ENCODE peak calls at places on chromosomes 1 and 21, in eight cellular contexts. Y is GM12892, W is vagina, G is prostate gland, C is breast epithelium, V is endothelial cell of umbilical vein, N is esophagus muscularis mucosa, T is K562. F is an unnamed sample.
A peak's percentile ranks its signal among the peaks of the same experiment; 100 is the strongest.

GRCh38 chr1:54151013-54151412 is 1.8 kb downstream of the CDCP2 start:
- DNase-seq in G (no peak), T (no peak), V (no peak), N (no peak), C (no peak), W (no peak), Y (no peak), F (no peak)

GRCh38 chr1:34827341-34827941 is 32.1 kb downstream of the SMIM12 start:
- DNase-seq in C (no peak), G (no peak), V (no peak), T (peak; percentile 4), N (peak; percentile 84), W (no peak), Y (no peak), F (no peak)

GRCh38 chr21:22758478-22758877 is 1760.3 kb downstream of the NCAM2 start:
- DNase-seq in T (no peak), G (no peak), W (no peak), Y (no peak), C (no peak), N (no peak), V (peak; percentile 28), F (no peak)

GRCh38 chr1:98256700-98257099 is 335.9 kb upstream of the DPYD start:
- DNase-seq in G (no peak), Y (no peak), W (no peak), N (no peak), T (no peak), V (no peak), C (no peak), F (no peak)

GRCh38 chr1:54683453-54683852 is 32.2 kb upstream of the TTC4 start:
- DNase-seq in V (no peak), W (no peak), C (no peak), N (no peak), T (no peak), Y (no peak), G (no peak), F (no peak)

GRCh38 chr1:23908453-23909341 is 4.5 kb downstream of the CNR2 start:
- DNase-seq in C (no peak), T (peak; percentile 47), G (no peak), N (no peak), Y (no peak), V (no peak), W (no peak), F (no peak)

GRCh38 chr1:214378492-214378891 is 97.5 kb downstream of the SMYD2 start:
- DNase-seq in G (no peak), Y (no peak), V (no peak), C (no peak), T (no peak), N (no peak), W (no peak), F (no peak)

GRCh38 chr1:226939439-226940028 is 560 bp upstream of the COQ8A start:
- DNase-seq in G (peak; percentile 39), W (no peak), T (peak; percentile 57), C (peak; percentile 41), N (peak; percentile 94), Y (peak; percentile 51), V (no peak), F (peak; percentile 61)

GRCh38 chr1:54774820-54775498 is 10.6 kb upstream of the PARS2 start:
- DNase-seq in W (no peak), G (no peak), Y (no peak), N (no peak), V (peak; percentile 44), T (peak; percentile 91), C (no peak), F (no peak)

GRCh38 chr1:21868941-21869454 is 56.9 kb downstream of the LDLRAD2 start:
- DNase-seq in W (no peak), C (no peak), V (no peak), N (no peak), G (no peak), Y (no peak), T (no peak), F (no peak)

GRCh38 chr1:41583658-41584570 is 99.4 kb upstream of the EDN2 start:
- DNase-seq in T (no peak), W (peak; percentile 76), N (no peak), Y (no peak), G (no peak), C (no peak), V (no peak), F (peak; percentile 23)

GRCh38 chr1:55285849-55286248 is 70.7 kb upstream of the USP24 start:
- DNase-seq in T (no peak), Y (no peak), G (peak; percentile 56), C (no peak), W (peak; percentile 54), N (peak; percentile 77), V (peak; percentile 27), F (no peak)

GRCh38 chr1:2413495-2414296 is 1.3 kb upstream of the PEX10 start:
- DNase-seq in Y (no peak), C (no peak), G (no peak), T (peak; percentile 62), V (no peak), W (no peak), N (no peak), F (no peak)

GRCh38 chr1:185398022-185398421 is 81.0 kb upstream of the IVNS1ABP start:
- DNase-seq in G (no peak), T (no peak), W (no peak), Y (no peak), V (no peak), N (no peak), C (no peak), F (no peak)

GRCh38 chr21:36320421-36321324 is 676 bp downstream of the MORC3 start:
- DNase-seq in C (peak; percentile 51), W (peak; percentile 90), Y (peak; percentile 38), N (peak; percentile 93), G (peak; percentile 66), V (peak; percentile 84), T (no peak), F (peak; percentile 64)

GRCh38 chr1:45009296-45009865 is 1.7 kb downstream of the HECTD3 start:
- DNase-seq in N (peak; percentile 55), W (no peak), T (no peak), Y (no peak), C (peak; percentile 12), G (no peak), V (no peak), F (no peak)

GRCh38 chr1:59193443-59194093 is 103.3 kb upstream of the FGGY start:
- DNase-seq in Y (no peak), N (peak; percentile 24), C (no peak), G (no peak), T (no peak), W (no peak), V (no peak), F (no peak)

GRCh38 chr1:43600033-43601020 is 49.6 kb upstream of the KDM4A start:
- DNase-seq in G (no peak), N (no peak), V (no peak), T (no peak), Y (no peak), W (no peak), C (no peak), F (no peak)

GRCh38 chr1:226309398-226310122 is 596 bp upstream of the LIN9 start:
- DNase-seq in G (no peak), V (no peak), T (no peak), C (no peak), N (no peak), Y (no peak), W (peak; percentile 81), F (no peak)

GRCh38 chr1:12127206-12127810 is 39.5 kb upstream of the TNFRSF1B start:
- DNase-seq in N (no peak), T (no peak), Y (no peak), C (no peak), G (no peak), W (no peak), V (no peak), F (no peak)

GRCh38 chr1:170978371-170978900 is 43.1 kb downstream of the MROH9 start:
- DNase-seq in G (no peak), Y (no peak), T (no peak), W (no peak), N (no peak), V (no peak), C (no peak), F (no peak)
- TF ChIP-seq POLR2AphosphoS5 in G (no peak), Y (no peak), T (no peak), W (no peak), N (no peak), V (no peak), C (no peak), F (no peak)

DNA sequence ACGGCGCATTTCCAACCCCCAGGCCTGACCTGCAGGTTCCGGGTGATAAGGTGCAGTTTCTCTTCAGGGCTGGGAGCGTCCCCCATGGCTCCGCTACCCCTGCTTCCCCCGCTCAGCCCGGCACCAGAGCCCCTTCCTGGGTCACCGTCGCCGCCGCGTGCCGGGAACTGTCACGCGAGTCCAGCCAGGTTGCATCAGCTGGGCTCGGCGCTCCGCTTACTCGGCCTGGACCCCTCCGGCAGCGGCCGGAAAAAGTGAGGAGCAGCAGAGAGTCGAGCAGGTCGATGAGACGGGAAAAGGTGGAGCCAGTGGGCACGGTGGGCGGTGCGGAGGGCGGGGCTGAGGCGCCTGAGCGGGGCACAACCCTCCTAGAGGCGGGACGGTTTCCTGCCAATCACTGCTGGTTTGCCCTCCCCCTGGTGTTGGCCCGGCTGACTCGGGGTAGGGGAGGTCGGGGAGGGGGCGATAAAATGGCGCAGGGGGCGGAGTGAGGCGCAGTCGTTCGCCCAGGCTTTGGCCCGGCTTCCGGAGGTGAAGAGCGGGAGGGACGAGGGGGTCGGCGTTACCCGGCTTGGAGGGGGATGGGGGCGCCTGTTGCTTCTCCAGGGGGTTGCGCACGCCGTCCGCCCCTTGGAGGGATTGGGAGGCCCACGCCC is at the start of the genes S100PBP and YARS1:
- DNase-seq in W (peak; percentile 99), T (peak; percentile 97), Y (peak; percentile 91), C (peak; percentile 99), V (peak; percentile 98), N (peak; percentile 100), G (peak; percentile 99), F (peak; percentile 100)
- TF ChIP-seq POLR2A in W (peak; percentile 59), T (peak; percentile 92), Y (peak; percentile 67), C (peak; percentile 57), V (no peak), N (peak; percentile 91), G (peak; percentile 68), F (no peak)

GRCh38 chr1:248841702-248842395 is 3.8 kb downstream of the ZNF672 start:
- DNase-seq in C (no peak), N (no peak), Y (no peak), G (no peak), V (peak; percentile 42), W (no peak), T (no peak), F (no peak)
- TF ChIP-seq POLR2AphosphoS5 in C (no peak), N (peak; percentile 56), Y (no peak), G (no peak), V (no peak), W (no peak), T (no peak), F (no peak)

GRCh38 chr1:156748670-156749428 is 2.6 kb downstream of the HDGF start:
- DNase-seq in N (no peak), W (peak; percentile 89), V (peak; percentile 58), Y (no peak), C (peak; percentile 48), T (no peak), G (no peak), F (peak; percentile 78)
- TF ChIP-seq POLR2A in N (no peak), W (no peak), V (no peak), Y (peak; percentile 71), C (peak; percentile 40), T (peak; percentile 29), G (peak; percentile 37), F (no peak)

GRCh38 chr1:69246721-69247120 is 321.0 kb upstream of the LRRC7 start:
- DNase-seq in Y (no peak), N (no peak), G (no peak), C (no peak), V (no peak), W (no peak), T (no peak), F (no peak)
- TF ChIP-seq POLR2AphosphoS5 in Y (no peak), N (no peak), G (no peak), C (no peak), V (no peak), W (no peak), T (no peak), F (no peak)

GRCh38 chr1:155859881-155860841 is 794 bp downstream of the SYT11 start:
- DNase-seq in N (no peak), G (no peak), Y (peak; percentile 55), W (peak; percentile 89), C (peak; percentile 37), V (peak; percentile 88), T (peak; percentile 81), F (peak; percentile 33)
- TF ChIP-seq POLR2A in N (no peak), G (no peak), Y (peak; percentile 68), W (no peak), C (no peak), V (peak; percentile 59), T (no peak), F (no peak)

F was measured in stomach.